ENCODE peak calls at places on chromosome 4, in five cellular contexts. One of them, this sample, is unnamed.
A peak's percentile ranks its signal among the peaks of the same experiment; 100 is the strongest.

GRCh38 chr4:3446631-3447320 is 5.0 kb downstream of the HGFAC start:
- DNase-seq in HepG2: no peak
- DNase-seq in choroid plexus epithelial cell: no peak
- DNase-seq in HFF-Myc: no peak
- DNase-seq in naive thymus-derived CD4-positive, alpha-beta T cell: no peak
- DNase-seq in this sample: no peak

GRCh38 chr4:183130328-183131155 is 31.5 kb downstream of the WWC2 start:
- DNase-seq in HepG2: no peak
- DNase-seq in choroid plexus epithelial cell: peak; percentile 52
- DNase-seq in HFF-Myc: no peak
- DNase-seq in naive thymus-derived CD4-positive, alpha-beta T cell: no peak
- DNase-seq in this sample: peak; percentile 70

GRCh38 chr4:48129307-48130014 is 4.6 kb downstream of the TXK start:
- DNase-seq in HepG2: no peak
- DNase-seq in choroid plexus epithelial cell: no peak
- DNase-seq in HFF-Myc: no peak
- DNase-seq in naive thymus-derived CD4-positive, alpha-beta T cell: peak; percentile 20
- DNase-seq in this sample: no peak

GRCh38 chr4:142815834-142816233 is 30.3 kb downstream of the INPP4B start:
- DNase-seq in HepG2: no peak
- DNase-seq in choroid plexus epithelial cell: peak; percentile 66
- DNase-seq in HFF-Myc: peak; percentile 57
- DNase-seq in naive thymus-derived CD4-positive, alpha-beta T cell: no peak
- DNase-seq in this sample: peak; percentile 1

GRCh38 chr4:6855692-6856297 is 53.8 kb upstream of the TBC1D14 start:
- DNase-seq in HepG2: peak; percentile 20
- DNase-seq in choroid plexus epithelial cell: peak; percentile 86
- DNase-seq in HFF-Myc: peak; percentile 60
- DNase-seq in naive thymus-derived CD4-positive, alpha-beta T cell: no peak
- DNase-seq in this sample: no peak

GRCh38 chr4:59060002-59060846 is 1950.0 kb upstream of the IGFBP7 start:
- DNase-seq in HepG2: no peak
- DNase-seq in choroid plexus epithelial cell: no peak
- DNase-seq in HFF-Myc: no peak
- DNase-seq in naive thymus-derived CD4-positive, alpha-beta T cell: no peak
- DNase-seq in this sample: no peak

GRCh38 chr4:104524026-104524425 is 29.3 kb upstream of the CXXC4 start:
- DNase-seq in HepG2: no peak
- DNase-seq in choroid plexus epithelial cell: no peak
- DNase-seq in HFF-Myc: no peak
- DNase-seq in naive thymus-derived CD4-positive, alpha-beta T cell: no peak
- DNase-seq in this sample: no peak

GRCh38 chr4:108193891-108194672 is 25.4 kb upstream of the LEF1 start:
- DNase-seq in HepG2: no peak
- DNase-seq in choroid plexus epithelial cell: peak; percentile 16
- DNase-seq in HFF-Myc: no peak
- DNase-seq in naive thymus-derived CD4-positive, alpha-beta T cell: no peak
- DNase-seq in this sample: no peak

GRCh38 chr4:100842856-100843255 is 325.0 kb upstream of the EMCN start:
- DNase-seq in HepG2: no peak
- DNase-seq in choroid plexus epithelial cell: peak; percentile 42
- DNase-seq in HFF-Myc: no peak
- DNase-seq in naive thymus-derived CD4-positive, alpha-beta T cell: no peak
- DNase-seq in this sample: no peak

GRCh38 chr4:78661923-78662521 is 110.5 kb downstream of the ANXA3 start:
- DNase-seq in HepG2: peak; percentile 88
- DNase-seq in choroid plexus epithelial cell: peak; percentile 91
- DNase-seq in HFF-Myc: no peak
- DNase-seq in naive thymus-derived CD4-positive, alpha-beta T cell: no peak
- DNase-seq in this sample: peak; percentile 24

GRCh38 chr4:140952709-140953108 is 180.6 kb downstream of the RNF150 start:
- DNase-seq in HepG2: no peak
- DNase-seq in choroid plexus epithelial cell: no peak
- DNase-seq in HFF-Myc: no peak
- DNase-seq in naive thymus-derived CD4-positive, alpha-beta T cell: no peak
- DNase-seq in this sample: no peak

GRCh38 chr4:53592686-53593641 is 1.7 kb upstream of the LNX1 start:
- DNase-seq in HepG2: no peak
- DNase-seq in choroid plexus epithelial cell: peak; percentile 47
- DNase-seq in HFF-Myc: no peak
- DNase-seq in naive thymus-derived CD4-positive, alpha-beta T cell: no peak
- DNase-seq in this sample: peak; percentile 91

GRCh38 chr4:153530284-153530995 is 64.3 kb downstream of the TMEM131L start:
- DNase-seq in HepG2: no peak
- DNase-seq in choroid plexus epithelial cell: no peak
- DNase-seq in HFF-Myc: no peak
- DNase-seq in naive thymus-derived CD4-positive, alpha-beta T cell: no peak
- DNase-seq in this sample: no peak

GRCh38 chr4:121654738-121655137 is 42.0 kb downstream of the ANXA5 start:
- DNase-seq in HepG2: no peak
- DNase-seq in choroid plexus epithelial cell: no peak
- DNase-seq in HFF-Myc: no peak
- DNase-seq in naive thymus-derived CD4-positive, alpha-beta T cell: no peak
- DNase-seq in this sample: no peak

GRCh38 chr4:164359881-164360280 is 394.1 kb upstream of the SMIM31 start:
- DNase-seq in HepG2: no peak
- DNase-seq in choroid plexus epithelial cell: no peak
- DNase-seq in HFF-Myc: no peak
- DNase-seq in naive thymus-derived CD4-positive, alpha-beta T cell: no peak
- DNase-seq in this sample: no peak

GRCh38 chr4:79855081-79855480 is 217.9 kb downstream of the ANTXR2 start:
- DNase-seq in HepG2: no peak
- DNase-seq in choroid plexus epithelial cell: peak; percentile 41
- DNase-seq in HFF-Myc: no peak
- DNase-seq in naive thymus-derived CD4-positive, alpha-beta T cell: no peak
- DNase-seq in this sample: no peak

GRCh38 chr4:119131160-119131559 is 4.5 kb upstream of the MYOZ2 start:
- DNase-seq in HepG2: no peak
- DNase-seq in choroid plexus epithelial cell: no peak
- DNase-seq in HFF-Myc: no peak
- DNase-seq in naive thymus-derived CD4-positive, alpha-beta T cell: no peak
- DNase-seq in this sample: no peak

GRCh38 chr4:98662619-98663225 is 4.3 kb upstream of the TSPAN5 start:
- DNase-seq in HepG2: no peak
- DNase-seq in choroid plexus epithelial cell: no peak
- DNase-seq in HFF-Myc: no peak
- DNase-seq in naive thymus-derived CD4-positive, alpha-beta T cell: peak; percentile 62
- DNase-seq in this sample: no peak

GRCh38 chr4:2836391-2836859 is 7.2 kb upstream of the ADD1 start:
- DNase-seq in HepG2: no peak
- DNase-seq in choroid plexus epithelial cell: no peak
- DNase-seq in HFF-Myc: no peak
- DNase-seq in naive thymus-derived CD4-positive, alpha-beta T cell: no peak
- DNase-seq in this sample: no peak

GRCh38 chr4:148453833-148454232 is 11.6 kb upstream of the NR3C2 start:
- DNase-seq in HepG2: no peak
- DNase-seq in choroid plexus epithelial cell: no peak
- DNase-seq in HFF-Myc: no peak
- DNase-seq in naive thymus-derived CD4-positive, alpha-beta T cell: no peak
- DNase-seq in this sample: no peak

GRCh38 chr4:8115916-8116315 is 42.7 kb downstream of the ABLIM2 start:
- DNase-seq in HepG2: no peak
- DNase-seq in choroid plexus epithelial cell: no peak
- DNase-seq in HFF-Myc: no peak
- DNase-seq in naive thymus-derived CD4-positive, alpha-beta T cell: no peak
- DNase-seq in this sample: no peak

GRCh38 chr4:40648141-40648540 is 18.5 kb upstream of the RBM47 start:
- DNase-seq in HepG2: no peak
- DNase-seq in choroid plexus epithelial cell: no peak
- DNase-seq in HFF-Myc: no peak
- DNase-seq in naive thymus-derived CD4-positive, alpha-beta T cell: no peak
- DNase-seq in this sample: no peak

GRCh38 chr4:120007171-120007894 is 59.3 kb downstream of the MAD2L1 start:
- DNase-seq in HepG2: no peak
- DNase-seq in choroid plexus epithelial cell: peak; percentile 94
- DNase-seq in HFF-Myc: peak; percentile 53
- DNase-seq in naive thymus-derived CD4-positive, alpha-beta T cell: no peak
- DNase-seq in this sample: no peak

GRCh38 chr4:1544861-1545275 is 138.6 kb upstream of the NKX1-1 start:
- DNase-seq in HepG2: no peak
- DNase-seq in choroid plexus epithelial cell: no peak
- DNase-seq in HFF-Myc: no peak
- DNase-seq in naive thymus-derived CD4-positive, alpha-beta T cell: peak; percentile 34
- DNase-seq in this sample: no peak

GRCh38 chr4:106266201-106266600 is 49.8 kb downstream of the TBCK start:
- DNase-seq in HepG2: peak; percentile 73
- DNase-seq in choroid plexus epithelial cell: peak; percentile 86
- DNase-seq in HFF-Myc: peak; percentile 41
- DNase-seq in naive thymus-derived CD4-positive, alpha-beta T cell: no peak
- DNase-seq in this sample: no peak